ENCODE peak calls at places on chromosomes 1 and 21, in ten cellular contexts. H is psoas muscle; Y is brain microvascular endothelial cell; O is stimulated activated CD4-positive, alpha-beta T cell treated with anti-CD3 and anti-CD28 coated beads, Interleukin-4, amount 100 ng/mL, for 48 hours; T is body of pancreas; R is CD8-positive, alpha-beta T cell; B is NT2/D1; V is activated CD4-positive, alpha-beta memory T cell treated with anti-CD3 and anti-CD28 coated beads, Interleukin-2, amount 10 ng/mL, durations not matched to agents 7 days and 5 days; Q is ELF-1; C is kidney tubule cell. X is an unnamed sample.

GRCh38 chr1:199129247-199129646 is 490.4 kb downstream of the PTPRC start:
- DNase-seq in H (no peak), Y (peak; percentile 3), O (no peak), T (no peak), R (no peak), B (no peak), V (no peak), Q (no peak), C (peak; percentile 71), X (no peak)

GRCh38 chr1:84363622-84364021 is 34.7 kb upstream of the DNASE2B start:
- DNase-seq in H (no peak), Y (no peak), O (no peak), T (no peak), R (no peak), B (no peak), V (no peak), Q (no peak), C (no peak), X (no peak)

GRCh38 chr1:7915826-7916225 is 24.8 kb downstream of the TNFRSF9 start:
- DNase-seq in H (no peak), Y (no peak), O (no peak), T (no peak), R (peak; percentile 25), B (no peak), V (no peak), Q (no peak), C (no peak), X (no peak)

GRCh38 chr1:180230791-180231505 is 884 bp downstream of the LHX4 start:
- DNase-seq in H (no peak), Y (no peak), O (no peak), T (no peak), R (no peak), B (no peak), V (no peak), Q (peak; percentile 85), C (peak; percentile 70), X (no peak)

GRCh38 chr1:45327644-45328515 is 1.2 kb downstream of the HPDL start:
- DNase-seq in H (no peak), Y (no peak), O (no peak), T (no peak), R (no peak), B (no peak), V (no peak), Q (peak; percentile 71), C (no peak), X (no peak)

GRCh38 chr1:33986389-33987095 is 122.7 kb downstream of the HMGB4 start:
- DNase-seq in H (peak; percentile 71), Y (no peak), O (no peak), T (peak; percentile 85), R (no peak), B (no peak), V (no peak), Q (peak; percentile 10), C (peak; percentile 49), X (no peak)

GRCh38 chr1:186843931-186844330 is 15.2 kb downstream of the PLA2G4A start:
- DNase-seq in H (no peak), Y (no peak), O (no peak), T (no peak), R (no peak), B (no peak), V (no peak), Q (no peak), C (no peak), X (no peak)

GRCh38 chr21:27814226-27814625 is 847.3 kb upstream of the ADAMTS5 start:
- DNase-seq in H (no peak), Y (no peak), O (no peak), T (no peak), R (no peak), B (no peak), V (no peak), Q (no peak), C (no peak), X (no peak)

GRCh38 chr1:79042117-79042516 is 35.6 kb upstream of the ADGRL4 start:
- DNase-seq in H (no peak), Y (no peak), O (no peak), T (no peak), R (no peak), B (no peak), V (no peak), Q (no peak), C (peak; percentile 30), X (peak; percentile 24)

GRCh38 chr1:236753554-236753953 is 41.5 kb upstream of the MTR start:
- DNase-seq in H (no peak), Y (no peak), O (no peak), T (no peak), R (no peak), B (peak; percentile 76), V (no peak), Q (peak; percentile 71), C (peak; percentile 44), X (peak; percentile 42)

GRCh38 chr1:228081144-228081543 is 1.4 kb upstream of the ARF1 start:
- DNase-seq in H (peak; percentile 56), Y (no peak), O (no peak), T (peak; percentile 8), R (no peak), B (no peak), V (no peak), Q (no peak), C (no peak), X (no peak)

GRCh38 chr1:110243581-110243980 is 33.5 kb downstream of the KCNC4 start:
- DNase-seq in H (no peak), Y (no peak), O (no peak), T (no peak), R (no peak), B (no peak), V (no peak), Q (no peak), C (no peak), X (no peak)

GRCh38 chr1:199122532-199123311 is 483.9 kb downstream of the PTPRC start:
- DNase-seq in H (no peak), Y (peak; percentile 21), O (no peak), T (no peak), R (no peak), B (no peak), V (no peak), Q (no peak), C (peak; percentile 94), X (no peak)

GRCh38 chr1:242634732-242635131 is 110.2 kb upstream of the PLD5 start:
- DNase-seq in H (no peak), Y (no peak), O (no peak), T (no peak), R (no peak), B (no peak), V (no peak), Q (no peak), C (no peak), X (no peak)

GRCh38 chr1:117453958-117454357 is 86.7 kb downstream of the MAN1A2 start:
- DNase-seq in H (no peak), Y (no peak), O (no peak), T (no peak), R (no peak), B (no peak), V (no peak), Q (no peak), C (no peak), X (no peak)

GRCh38 chr1:202127836-202128622 is 5.3 kb downstream of the GPR37L1 start:
- DNase-seq in H (no peak), Y (no peak), O (no peak), T (no peak), R (no peak), B (no peak), V (no peak), Q (no peak), C (no peak), X (no peak)

GRCh38 chr1:1246601-1247340 is at the start of gene C1QTNF12:
- DNase-seq in H (no peak), Y (no peak), O (no peak), T (no peak), R (no peak), B (no peak), V (no peak), Q (no peak), C (no peak), X (no peak)

GRCh38 chr21:28633803-28634572 is 358.7 kb downstream of the LTN1 start:
- DNase-seq in H (peak; percentile 50), Y (peak; percentile 90), O (no peak), T (no peak), R (no peak), B (no peak), V (no peak), Q (no peak), C (peak; percentile 12), X (peak; percentile 42)

GRCh38 chr1:8625480-8625879 is 192.0 kb downstream of the RERE start:
- DNase-seq in H (no peak), Y (no peak), O (no peak), T (no peak), R (no peak), B (no peak), V (no peak), Q (no peak), C (no peak), X (no peak)

GRCh38 chr1:119968601-119969000 is 72.3 kb upstream of the ADAM30 start:
- DNase-seq in H (no peak), Y (no peak), O (no peak), T (no peak), R (no peak), B (no peak), V (no peak), Q (no peak), C (no peak), X (no peak)

GRCh38 chr1:109389638-109390341 is 7.9 kb downstream of the SORT1 start:
- DNase-seq in H (no peak), Y (no peak), O (no peak), T (no peak), R (no peak), B (no peak), V (no peak), Q (no peak), C (no peak), X (no peak)

GRCh38 chr1:248828845-248829244 is 3.1 kb upstream of the SH3BP5L start:
- DNase-seq in H (no peak), Y (peak; percentile 87), O (no peak), T (no peak), R (no peak), B (no peak), V (no peak), Q (no peak), C (no peak), X (no peak)

GRCh38 chr1:209383422-209383821 is 200.1 kb upstream of the CAMK1G start:
- DNase-seq in H (no peak), Y (no peak), O (no peak), T (no peak), R (no peak), B (no peak), V (no peak), Q (no peak), C (peak; percentile 37), X (no peak)

GRCh38 chr1:61207416-61207815 is 125.1 kb downstream of the NFIA start:
- DNase-seq in H (no peak), Y (no peak), O (no peak), T (no peak), R (no peak), B (no peak), V (no peak), Q (no peak), C (peak; percentile 86), X (no peak)

GRCh38 chr1:6922096-6922931 is 137.1 kb downstream of the CAMTA1 start:
- DNase-seq in H (no peak), Y (peak; percentile 18), O (no peak), T (peak; percentile 66), R (no peak), B (no peak), V (no peak), Q (peak; percentile 72), C (peak; percentile 50), X (peak; percentile 6)

GRCh38 chr1:171422489-171422888 is 62.8 kb upstream of the PRRC2C start:
- DNase-seq in H (no peak), Y (peak; percentile 3), O (no peak), T (no peak), R (no peak), B (no peak), V (no peak), Q (peak; percentile 35), C (peak; percentile 67), X (no peak)

GRCh38 chr1:157992813-157993178 is 649 bp upstream of the KIRREL1 start:
- DNase-seq in H (no peak), Y (no peak), O (no peak), T (no peak), R (no peak), B (no peak), V (no peak), Q (no peak), C (no peak), X (peak; percentile 42)

GRCh38 chr1:150810958-150811676 is 3.1 kb upstream of the CTSK start:
- DNase-seq in H (no peak), Y (no peak), O (no peak), T (no peak), R (no peak), B (no peak), V (no peak), Q (no peak), C (no peak), X (no peak)

X was measured in H4.